ENCODE peak calls at places on chromosomes 12 and 14, in six cellular contexts. C is heart left ventricle; G is foreskin fibroblast; O is pancreas; U is AG10803; Y is CD4-positive, alpha-beta memory T cell. E is an unnamed sample.

GRCh38 chr12:63023926-63024325 is 89.0 kb upstream of the PPM1H start:
- DNase-seq in C (no peak), G (no peak), O (no peak), U (no peak), Y (no peak), E (no peak)

GRCh38 chr12:98416845-98417244 is 98.5 kb upstream of the TMPO start:
- DNase-seq in C (no peak), G (no peak), O (no peak), U (peak; percentile 66), Y (no peak), E (no peak)

GRCh38 chr14:61615743-61616523 is 79.4 kb upstream of the HIF1A start:
- DNase-seq in C (no peak), G (no peak), O (no peak), U (no peak), Y (no peak), E (no peak)

GRCh38 chr12:81950871-81951270 is 191.7 kb upstream of the PPFIA2 start:
- DNase-seq in C (no peak), G (no peak), O (no peak), U (no peak), Y (no peak), E (no peak)

GRCh38 chr14:61153436-61153835 is 127.7 kb downstream of the TMEM30B start:
- DNase-seq in C (no peak), G (peak; percentile 26), O (no peak), U (no peak), Y (no peak), E (no peak)

GRCh38 chr14:71725802-71726638 is 206.2 kb upstream of the RGS6 start:
- DNase-seq in C (no peak), G (peak; percentile 71), O (no peak), U (peak; percentile 89), Y (no peak), E (no peak)

GRCh38 chr14:64572721-64573508 is 23.2 kb downstream of the PPP1R36 start:
- DNase-seq in C (no peak), G (no peak), O (no peak), U (no peak), Y (no peak), E (no peak)

GRCh38 chr14:100850841-100851585 is 25.1 kb downstream of the MEG3 start:
- DNase-seq in C (peak; percentile 81), G (no peak), O (peak; percentile 88), U (no peak), Y (peak; percentile 71), E (peak; percentile 15)

GRCh38 chr12:44759289-44759688 is 116.8 kb downstream of the NELL2 start:
- DNase-seq in C (no peak), G (no peak), O (no peak), U (no peak), Y (no peak), E (no peak)

GRCh38 chr12:92769124-92769901 is 66.5 kb downstream of the PLEKHG7 start:
- DNase-seq in C (no peak), G (no peak), O (no peak), U (no peak), Y (no peak), E (no peak)

GRCh38 chr12:52398176-52398575 is 8.0 kb downstream of the KRT82 start:
- DNase-seq in C (no peak), G (no peak), O (no peak), U (no peak), Y (no peak), E (no peak)

GRCh38 chr14:21669284-21669683 is 4.3 kb downstream of the OR4E1 start:
- DNase-seq in C (no peak), G (no peak), O (no peak), U (no peak), Y (no peak), E (no peak)

GRCh38 chr12:50581226-50582184 is 76.7 kb downstream of the DIP2B start:
- DNase-seq in C (no peak), G (peak; percentile 26), O (no peak), U (peak; percentile 70), Y (no peak), E (no peak)

GRCh38 chr14:54253195-54253947 is 143.4 kb upstream of the CDKN3 start:
- DNase-seq in C (no peak), G (peak; percentile 82), O (no peak), U (peak; percentile 80), Y (no peak), E (no peak)

GRCh38 chr14:23294734-23295561 is 7.7 kb downstream of the PPP1R3E start:
- DNase-seq in C (no peak), G (peak; percentile 40), O (peak; percentile 56), U (peak; percentile 55), Y (peak; percentile 48), E (no peak)

GRCh38 chr12:29155079-29155478 is 6.0 kb downstream of the FAR2 start:
- DNase-seq in C (no peak), G (no peak), O (no peak), U (no peak), Y (no peak), E (no peak)

GRCh38 chr12:12539411-12539810 is 23.3 kb downstream of the DUSP16 start:
- DNase-seq in C (no peak), G (no peak), O (no peak), U (no peak), Y (no peak), E (no peak)

GRCh38 chr12:14775652-14776020 is 27.6 kb downstream of the WBP11 start:
- DNase-seq in C (no peak), G (no peak), O (no peak), U (peak; percentile 67), Y (no peak), E (no peak)

DNA sequence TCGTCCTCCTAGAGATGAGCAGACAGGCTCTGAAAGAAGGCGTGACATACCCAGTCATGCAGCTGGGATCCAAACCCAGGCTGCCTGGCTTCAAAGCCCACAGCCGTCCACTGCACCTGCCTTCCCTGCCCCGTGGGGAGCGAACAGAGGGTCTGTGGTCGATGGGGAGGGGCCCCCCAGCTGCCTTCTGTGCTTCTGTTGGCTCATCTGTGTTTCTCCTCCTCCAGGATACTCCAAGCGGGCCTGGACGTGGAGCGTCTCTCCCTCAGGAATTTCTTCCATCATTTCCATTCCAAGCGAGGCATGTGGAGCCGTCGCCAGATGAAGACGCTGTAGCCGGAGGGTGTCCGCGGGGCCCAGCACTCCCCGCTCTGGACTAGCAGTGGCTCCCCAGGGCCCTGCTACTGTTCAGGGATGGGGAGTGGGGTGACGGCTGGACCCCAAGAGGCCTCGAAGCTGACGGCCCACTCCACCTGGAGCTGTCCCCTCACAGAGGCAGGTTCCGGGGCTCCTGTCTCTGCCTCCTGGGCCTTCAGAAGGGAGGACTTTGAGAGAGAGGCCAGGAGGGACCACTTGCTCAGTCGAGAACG is 101.5 kb downstream of the B4GALNT3 start:
- DNase-seq in C (no peak), G (no peak), O (no peak), U (no peak), Y (no peak), E (no peak)
- H3K4me3 ChIP-seq in C (no peak overlapping the region), G (no peak overlapping the region), O (no peak overlapping the region), U (no peak overlapping the region), Y (no peak overlapping the region), E (no peak overlapping the region)

GRCh38 chr12:22971247-22971646 is 346.3 kb downstream of the ETNK1 start:
- DNase-seq in C (no peak), G (no peak), O (no peak), U (peak; percentile 43), Y (no peak), E (no peak)
- H3K4me3 ChIP-seq in C (no peak overlapping the region), G (no peak overlapping the region), O (no peak overlapping the region), U (peak overlapping the region; percentile 5), Y (no peak overlapping the region), E (no peak overlapping the region)

GRCh38 chr14:104202259-104203070 is 64.1 kb downstream of the KIF26A start:
- DNase-seq in C (no peak), G (no peak), O (peak; percentile 87), U (no peak), Y (peak; percentile 28), E (peak; percentile 37)
- H3K4me3 ChIP-seq in C (no peak overlapping the region), G (no peak overlapping the region), O (no peak overlapping the region), U (no peak overlapping the region), Y (no peak overlapping the region), E (no peak overlapping the region)

DNA sequence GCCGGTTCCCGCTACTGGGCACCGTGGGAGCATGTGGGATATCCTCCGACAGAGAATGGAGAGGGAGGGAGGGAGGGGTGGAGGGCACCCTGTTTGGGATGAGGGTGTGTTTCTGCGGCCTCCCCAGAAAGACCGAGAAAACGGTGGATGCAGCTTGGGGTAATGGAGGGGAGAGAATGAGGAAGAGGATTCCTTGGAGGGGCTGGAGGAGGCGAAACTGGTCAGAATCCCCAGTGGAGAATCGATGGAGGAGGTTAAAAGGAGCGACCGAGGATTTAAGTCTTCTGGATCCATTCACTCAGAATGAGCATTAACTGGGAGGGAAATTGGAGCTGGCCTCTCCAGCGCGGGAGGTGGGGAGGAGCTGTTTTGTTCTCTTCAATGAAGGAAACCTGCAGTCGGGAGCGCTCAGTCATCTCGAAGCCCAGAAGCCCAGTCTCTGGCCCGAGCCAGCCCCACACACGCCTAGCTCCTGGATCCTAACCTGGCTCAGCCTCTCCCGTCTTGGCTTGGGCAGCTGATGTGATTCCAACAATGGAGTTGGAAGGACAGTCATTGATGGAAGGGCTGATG is 583 bp downstream of the ARG2 start:
- DNase-seq in C (no peak), G (no peak), O (peak; percentile 35), U (no peak), Y (no peak), E (no peak)
- H3K4me3 ChIP-seq in C (peak overlapping the region; percentile 68), G (peak overlapping the region; percentile 52), O (peak overlapping the region; percentile 60), U (peak overlapping the region; percentile 72), Y (no peak overlapping the region), E (peak overlapping the region; percentile 86)

GRCh38 chr14:68927956-68928675 is 51.0 kb downstream of the ACTN1 start:
- DNase-seq in C (no peak), G (no peak), O (peak; percentile 0), U (no peak), Y (no peak), E (no peak)

GRCh38 chr14:68931474-68932051 is 47.5 kb downstream of the ACTN1 start:
- DNase-seq in C (no peak), G (no peak), O (no peak), U (no peak), Y (no peak), E (no peak)

GRCh38 chr14:68928770-68929550 is 50.1 kb downstream of the ACTN1 start:
- DNase-seq in C (no peak), G (no peak), O (peak; percentile 11), U (no peak), Y (no peak), E (no peak)

GRCh38 chr14:68931063-68931462 is 48.0 kb downstream of the ACTN1 start:
- DNase-seq in C (no peak), G (no peak), O (no peak), U (no peak), Y (no peak), E (no peak)

DNA sequence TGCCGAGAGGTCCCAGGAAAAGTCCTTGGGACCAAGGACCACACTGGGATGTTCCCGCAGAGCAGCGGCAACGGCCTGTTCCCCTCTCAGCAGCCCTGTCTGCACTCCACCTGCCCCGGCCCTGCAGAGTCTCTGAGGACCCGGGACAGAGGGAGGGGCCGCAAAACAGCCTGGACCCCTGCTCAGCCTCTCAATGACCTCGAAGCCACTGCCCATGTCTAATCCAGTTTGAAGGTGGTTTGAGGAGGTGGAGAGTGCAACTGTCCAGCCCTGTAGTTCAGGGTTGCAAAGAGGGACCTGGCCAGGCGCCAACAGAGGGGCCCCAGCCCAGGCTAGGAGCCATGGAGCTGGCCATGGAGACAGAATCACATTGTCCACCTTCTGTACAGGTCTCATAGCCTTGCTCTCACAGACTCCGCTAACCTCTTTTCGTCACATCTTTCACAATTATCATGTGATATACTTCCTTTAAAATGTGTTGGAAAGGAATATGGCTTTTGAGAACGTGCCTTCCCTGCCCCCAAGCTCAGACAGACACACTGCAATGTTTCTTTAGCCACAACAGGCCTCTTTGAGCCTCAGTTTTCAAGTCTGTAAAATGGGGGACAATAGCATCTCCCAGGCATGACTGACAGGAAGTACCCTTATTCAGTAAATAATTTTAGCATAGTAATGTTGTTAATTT is 49.3 kb downstream of the ACTN1 start:
- DNase-seq in C (no peak), G (no peak), O (no peak), U (no peak), Y (no peak), E (no peak)
- H3K4me3 ChIP-seq in C (no peak overlapping the region), G (no peak overlapping the region), O (no peak overlapping the region), U (no peak overlapping the region), Y (no peak overlapping the region), E (no peak overlapping the region)